ENCODE peak calls at places on chromosomes 6 and 20, in six cellular contexts. A is A549, F is AG09309, V is fibroblast of mammary gland, G is tibial nerve, L is stomach. T is an unnamed sample.

GRCh38 chr20:62365814-62366369 is 1.2 kb downstream of the LAMA5 start:
- DNase-seq in L (no peak), G (no peak), F (no peak), V (no peak), A (no peak), T (no peak)

GRCh38 chr6:12968290-12968689 is 251.7 kb downstream of the PHACTR1 start:
- DNase-seq in L (no peak), G (no peak), V (no peak), A (no peak), F (no peak), T (no peak)

GRCh38 chr20:61886721-61887658 is 178.7 kb downstream of the TAF4 start:
- DNase-seq in L (no peak), V (peak; percentile 48), G (no peak), A (peak; percentile 45), F (no peak), T (no peak)

GRCh38 chr6:15901141-15902115 is 227.5 kb upstream of the MYLIP start:
- DNase-seq in G (no peak), L (no peak), A (no peak), V (no peak), F (no peak), T (no peak)

GRCh38 chr20:6501061-6501460 is 266.4 kb upstream of the BMP2 start:
- DNase-seq in F (no peak), G (no peak), L (no peak), V (peak; percentile 91), A (no peak), T (no peak)

GRCh38 chr6:126976263-126976797 is 142.1 kb upstream of the RSPO3 start:
- DNase-seq in L (no peak), A (no peak), F (no peak), G (no peak), V (no peak), T (no peak)

GRCh38 chr6:158759966-158760617 is 59.1 kb downstream of the EZR start:
- DNase-seq in F (no peak), A (no peak), G (no peak), L (no peak), V (no peak), T (no peak)

GRCh38 chr6:16433338-16433737 is 195.0 kb downstream of the GMPR start:
- DNase-seq in F (no peak), L (no peak), A (no peak), G (no peak), V (no peak), T (no peak)

GRCh38 chr20:40467014-40467413 is 222.0 kb downstream of the MAFB start:
- DNase-seq in A (no peak), V (peak; percentile 20), F (no peak), L (no peak), G (no peak), T (no peak)

GRCh38 chr6:137637161-137637560 is 143.0 kb upstream of the OLIG3 start:
- DNase-seq in L (no peak), A (no peak), F (peak; percentile 98), V (peak; percentile 97), G (no peak), T (peak; percentile 97)

GRCh38 chr20:53488779-53489272 is 104.8 kb downstream of the ZNF217 start:
- DNase-seq in V (no peak), L (no peak), F (no peak), A (no peak), G (no peak), T (no peak)

DNA sequence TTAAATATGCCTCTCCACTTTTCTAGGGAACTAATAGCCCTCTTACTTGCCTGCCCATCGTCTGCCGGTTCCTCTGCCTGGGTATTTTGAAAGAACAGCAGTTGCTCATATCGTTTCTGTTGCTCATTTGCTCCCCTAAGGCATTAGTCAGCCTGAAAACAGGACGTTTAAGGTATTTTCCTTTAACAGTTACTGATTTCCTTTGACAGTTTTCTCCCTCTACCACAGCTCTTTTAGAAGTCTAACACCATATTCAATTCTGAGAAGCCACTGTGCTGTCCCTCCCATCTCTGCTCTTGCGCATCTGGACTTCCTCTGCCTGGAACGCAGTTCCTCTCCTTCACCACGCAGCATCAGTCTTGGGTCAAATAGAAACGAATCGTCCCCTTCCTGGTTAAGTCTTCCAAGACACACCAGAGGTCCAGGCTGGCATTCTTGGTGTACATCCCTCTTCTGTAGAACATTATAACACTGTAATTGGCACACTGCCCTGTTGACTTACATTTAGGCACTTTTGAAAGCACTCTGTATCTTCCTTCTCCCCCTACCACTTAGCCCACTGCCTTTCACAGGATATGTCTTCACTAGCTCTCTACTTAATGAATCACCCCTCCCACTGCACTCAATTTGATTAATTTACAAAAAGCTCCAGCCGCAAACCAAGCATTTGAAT is 141.0 kb upstream of the CARMIL1 start:
- DNase-seq in A (peak; percentile 38), G (no peak), F (no peak), L (peak; percentile 51), V (peak; percentile 92), T (no peak)
- H3K4me3 ChIP-seq in A (peak overlapping the region; percentile 36), G (peak overlapping the region; percentile 58), F (peak overlapping the region; percentile 44), L (peak overlapping the region; percentile 43), V (peak overlapping the region; percentile 68), T (no peak overlapping the region)

GRCh38 chr6:39790772-39791171 is 1.4 kb upstream of the DAAM2 start:
- DNase-seq in F (no peak), V (peak; percentile 17), L (peak; percentile 43), A (no peak), G (no peak), T (no peak)

GRCh38 chr6:39791311-39791710 is 865 bp upstream of the DAAM2 start:
- DNase-seq in A (no peak), L (no peak), V (peak; percentile 31), G (no peak), F (no peak), T (no peak)

GRCh38 chr6:39793528-39793927 is 1.4 kb downstream of the DAAM2 start:
- DNase-seq in V (no peak), F (no peak), G (no peak), A (no peak), L (no peak), T (no peak)

GRCh38 chr6:39792501-39793450 is 600 bp downstream of the DAAM2 start:
- DNase-seq in F (no peak), A (no peak), L (no peak), V (no peak), G (peak; percentile 39), T (no peak)

DNA sequence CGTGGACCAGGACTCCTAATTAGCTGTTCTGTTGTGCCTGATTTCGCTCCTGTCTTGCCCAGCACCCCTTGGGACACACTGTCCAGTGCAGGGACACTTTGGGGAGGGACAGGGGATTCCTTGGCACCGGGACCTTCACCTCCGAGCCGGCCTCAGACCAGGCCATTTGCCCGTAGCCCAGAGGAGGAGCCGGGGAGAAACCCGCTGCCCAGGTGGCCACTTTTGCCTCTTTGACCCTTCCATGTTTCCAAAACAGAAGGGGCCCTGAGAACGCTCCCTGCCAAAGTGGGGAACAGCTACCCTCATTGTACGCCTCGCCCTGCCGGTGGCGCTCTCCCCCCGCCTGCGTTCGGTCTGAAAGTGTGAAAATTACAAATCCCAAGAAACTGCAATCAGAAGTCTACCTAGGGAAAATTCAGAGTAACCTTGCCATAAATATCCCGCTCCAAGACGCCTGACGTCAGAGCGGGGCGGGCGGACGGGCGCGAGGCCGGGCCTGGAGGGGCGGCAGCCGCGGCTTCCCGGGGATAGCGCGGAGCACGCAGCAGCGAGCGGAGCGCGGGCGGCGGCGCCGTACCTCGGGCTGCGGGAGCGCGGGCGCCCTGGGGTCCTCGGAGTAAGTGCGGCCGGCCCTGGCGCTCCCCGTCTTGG is at the start of gene DAAM2:
- DNase-seq in A (no peak), G (peak; percentile 70), L (peak; percentile 64), F (no peak), V (peak; percentile 29), T (no peak)
- TF ChIP-seq CTCF in A (peak; percentile 6), G (peak; percentile 36), L (no peak), F (peak; percentile 16), V (peak; percentile 9), T (no peak)

GRCh38 chr20:31870703-31871601 is 518 bp downstream of the TTLL9 start:
- DNase-seq in V (no peak), G (no peak), A (no peak), L (peak; percentile 35), F (no peak), T (no peak)

GRCh38 chr20:31871602-31871954 is 1.1 kb downstream of the TTLL9 start:
- DNase-seq in G (no peak), A (no peak), L (no peak), V (no peak), F (no peak), T (no peak)

GRCh38 chr20:31868853-31869672 is 1.3 kb downstream of the DUSP15 start:
- DNase-seq in F (no peak), G (no peak), V (no peak), A (no peak), L (no peak), T (no peak)

GRCh38 chr20:31869942-31870702 is at the start of the genes DUSP15 and TTLL9:
- DNase-seq in L (peak; percentile 55), F (no peak), A (no peak), G (peak; percentile 29), V (no peak), T (no peak)

DNA sequence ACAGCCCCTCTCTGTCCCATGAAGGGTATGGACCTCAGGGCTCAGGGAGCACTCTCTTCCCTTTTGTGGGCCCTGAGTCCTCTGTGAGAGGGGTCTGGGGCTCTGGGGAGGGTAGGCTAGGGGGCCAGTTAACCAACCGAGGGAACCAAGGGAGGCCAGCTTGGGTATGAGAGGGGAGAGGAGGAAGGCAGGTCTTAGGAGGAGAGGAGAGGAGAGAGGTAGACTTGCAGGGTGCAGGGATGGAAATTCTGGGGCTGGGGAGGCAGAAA is 720 bp downstream of the DUSP15 start:
- DNase-seq in A (no peak), F (no peak), G (no peak), V (no peak), L (no peak), T (no peak)
- H3K4me3 ChIP-seq in A (peak overlapping the region; percentile 70), F (peak overlapping the region; percentile 33), G (peak overlapping the region; percentile 57), V (no peak overlapping the region), L (peak overlapping the region; percentile 60), T (no peak overlapping the region)

GRCh38 chr6:113464536-113464935 is 392.6 kb upstream of the MARCKS start:
- DNase-seq in L (no peak), A (no peak), F (no peak), G (no peak), V (no peak), T (no peak)

GRCh38 chr6:113458368-113459010 is 398.7 kb upstream of the MARCKS start:
- DNase-seq in V (no peak), A (no peak), L (no peak), F (no peak), G (no peak), T (no peak)

GRCh38 chr6:113464959-113465358 is 392.2 kb upstream of the MARCKS start:
- DNase-seq in V (peak; percentile 91), A (peak; percentile 3), F (no peak), G (no peak), L (no peak), T (no peak)

GRCh38 chr6:113457751-113458150 is 399.4 kb upstream of the MARCKS start:
- DNase-seq in G (no peak), F (no peak), A (no peak), L (no peak), V (no peak), T (no peak)

DNA sequence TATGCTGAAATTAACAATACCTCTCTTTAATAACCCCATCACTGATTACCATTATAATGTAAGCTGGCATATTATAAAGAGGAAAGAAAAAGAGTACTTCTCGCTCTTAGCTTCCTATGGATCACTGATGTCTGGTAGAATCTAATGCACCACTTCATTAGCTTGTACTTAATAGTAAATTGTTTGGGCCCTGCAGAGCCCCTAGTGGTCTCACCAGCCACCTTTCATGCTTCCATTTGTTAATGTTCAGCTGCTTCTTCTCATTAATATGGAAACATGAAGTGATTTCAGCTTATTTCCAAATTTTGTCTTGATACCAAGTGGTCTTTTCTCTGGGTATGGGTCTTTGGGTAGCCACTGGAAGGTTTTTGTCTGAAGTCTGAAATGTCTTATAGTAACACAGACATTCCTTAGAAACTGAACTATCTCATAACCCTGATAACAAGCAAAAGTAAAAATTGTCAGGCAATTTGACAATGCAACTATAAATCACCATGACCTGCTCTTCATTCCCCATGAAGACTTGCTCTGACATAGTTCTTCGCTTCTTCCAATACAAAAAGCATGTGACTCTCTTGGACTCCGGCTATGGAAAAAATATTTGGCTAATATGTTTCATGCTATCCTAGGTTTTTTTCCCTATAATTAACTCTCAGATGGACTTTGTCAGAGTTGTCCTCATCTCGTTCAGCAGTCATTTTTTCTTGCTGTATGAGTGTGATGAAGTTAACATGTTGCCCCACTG is 395.8 kb upstream of the MARCKS start:
- DNase-seq in V (peak; percentile 41), A (no peak), F (no peak), L (no peak), G (no peak), T (no peak)
- TF ChIP-seq CTCF in V (peak; percentile 27), A (no peak), F (peak; percentile 32), L (no peak), G (no peak), T (no peak)

T was measured in AG04449.